ENCODE peak calls at places on chromosomes 4 and X, in seven cellular contexts. One of them, this sample, is unnamed.
A peak's percentile ranks its signal among the peaks of the same experiment; 100 is the strongest.

GRCh38 chr4:48669086-48669485 is 111.0 kb downstream of the FRYL start:
- DNase-seq in heart left ventricle: no peak
- DNase-seq in GM13976: no peak
- DNase-seq in neural progenitor cell: no peak
- DNase-seq in SK-N-SH: no peak
- DNase-seq in K562: no peak
- DNase-seq in GM06990: no peak
- DNase-seq in this sample: no peak

GRCh38 chr4:55729306-55730142 is 90.1 kb upstream of the EXOC1L start:
- DNase-seq in heart left ventricle: no peak
- DNase-seq in GM13976: no peak
- DNase-seq in neural progenitor cell: no peak
- DNase-seq in SK-N-SH: no peak
- DNase-seq in K562: peak; percentile 84
- DNase-seq in GM06990: no peak
- DNase-seq in this sample: no peak

GRCh38 chrX:48471504-48471903 is 1.4 kb upstream of the SLC38A5 start:
- DNase-seq in heart left ventricle: no peak
- DNase-seq in GM13976: no peak
- DNase-seq in neural progenitor cell: no peak
- DNase-seq in SK-N-SH: no peak
- DNase-seq in K562: no peak
- DNase-seq in GM06990: no peak
- DNase-seq in this sample: no peak

GRCh38 chr4:19547463-19547862 is 704.2 kb upstream of the SLIT2 start:
- DNase-seq in heart left ventricle: no peak
- DNase-seq in GM13976: no peak
- DNase-seq in neural progenitor cell: no peak
- DNase-seq in SK-N-SH: no peak
- DNase-seq in K562: no peak
- DNase-seq in GM06990: no peak
- DNase-seq in this sample: no peak

GRCh38 chr4:15100994-15101695 is 98.9 kb downstream of the CPEB2 start:
- DNase-seq in heart left ventricle: no peak
- DNase-seq in GM13976: no peak
- DNase-seq in neural progenitor cell: no peak
- DNase-seq in SK-N-SH: no peak
- DNase-seq in K562: no peak
- DNase-seq in GM06990: no peak
- DNase-seq in this sample: no peak

GRCh38 chr4:177441061-177441802 is 1.0 kb downstream of the AGA start:
- DNase-seq in heart left ventricle: no peak
- DNase-seq in GM13976: peak; percentile 26
- DNase-seq in neural progenitor cell: peak; percentile 11
- DNase-seq in SK-N-SH: peak; percentile 22
- DNase-seq in K562: peak; percentile 27
- DNase-seq in GM06990: peak; percentile 26
- DNase-seq in this sample: peak; percentile 40

GRCh38 chrX:20063716-20064351 is 52.9 kb downstream of the MAP7D2 start:
- DNase-seq in heart left ventricle: no peak
- DNase-seq in GM13976: no peak
- DNase-seq in neural progenitor cell: no peak
- DNase-seq in SK-N-SH: no peak
- DNase-seq in K562: peak; percentile 13
- DNase-seq in GM06990: no peak
- DNase-seq in this sample: no peak

GRCh38 chr4:36610628-36611027 is 329.2 kb downstream of the DTHD1 start:
- DNase-seq in heart left ventricle: no peak
- DNase-seq in GM13976: no peak
- DNase-seq in neural progenitor cell: no peak
- DNase-seq in SK-N-SH: no peak
- DNase-seq in K562: no peak
- DNase-seq in GM06990: no peak
- DNase-seq in this sample: no peak

GRCh38 chr4:90317785-90318184 is 190.6 kb downstream of the CCSER1 start:
- DNase-seq in heart left ventricle: no peak
- DNase-seq in GM13976: no peak
- DNase-seq in neural progenitor cell: no peak
- DNase-seq in SK-N-SH: no peak
- DNase-seq in K562: no peak
- DNase-seq in GM06990: no peak
- DNase-seq in this sample: no peak

GRCh38 chr4:4426511-4427477 is 39.9 kb downstream of the NSG1 start:
- DNase-seq in heart left ventricle: no peak
- DNase-seq in GM13976: no peak
- DNase-seq in neural progenitor cell: peak; percentile 71
- DNase-seq in SK-N-SH: no peak
- DNase-seq in K562: no peak
- DNase-seq in GM06990: no peak
- DNase-seq in this sample: no peak

GRCh38 chr4:83054928-83055327 is 19.9 kb downstream of the COPS4 start:
- DNase-seq in heart left ventricle: no peak
- DNase-seq in GM13976: peak; percentile 35
- DNase-seq in neural progenitor cell: no peak
- DNase-seq in SK-N-SH: peak; percentile 10
- DNase-seq in K562: no peak
- DNase-seq in GM06990: no peak
- DNase-seq in this sample: peak; percentile 21

GRCh38 chr4:111630705-111631104 is 514.5 kb upstream of the FAM241A start:
- DNase-seq in heart left ventricle: no peak
- DNase-seq in GM13976: no peak
- DNase-seq in neural progenitor cell: peak; percentile 43
- DNase-seq in SK-N-SH: peak; percentile 10
- DNase-seq in K562: no peak
- DNase-seq in GM06990: no peak
- DNase-seq in this sample: no peak
- TF ChIP-seq CTCF in heart left ventricle: no peak
- TF ChIP-seq CTCF in GM13976: no peak
- TF ChIP-seq CTCF in neural progenitor cell: peak; percentile 61
- TF ChIP-seq CTCF in SK-N-SH: peak; percentile 68
- TF ChIP-seq CTCF in K562: no peak
- TF ChIP-seq CTCF in GM06990: peak; percentile 2
- TF ChIP-seq CTCF in this sample: peak; percentile 10

GRCh38 chr4:147683717-147684700 is at the start of gene PRMT9:
- DNase-seq in heart left ventricle: peak; percentile 92
- DNase-seq in GM13976: peak; percentile 97
- DNase-seq in neural progenitor cell: peak; percentile 89
- DNase-seq in SK-N-SH: peak; percentile 97
- DNase-seq in K562: peak; percentile 94
- DNase-seq in GM06990: peak; percentile 94
- DNase-seq in this sample: peak; percentile 96
- TF ChIP-seq CTCF in heart left ventricle: no peak
- TF ChIP-seq CTCF in GM13976: no peak
- TF ChIP-seq CTCF in neural progenitor cell: no peak
- TF ChIP-seq CTCF in SK-N-SH: no peak
- TF ChIP-seq CTCF in K562: no peak
- TF ChIP-seq CTCF in GM06990: no peak
- TF ChIP-seq CTCF in this sample: no peak

DNA sequence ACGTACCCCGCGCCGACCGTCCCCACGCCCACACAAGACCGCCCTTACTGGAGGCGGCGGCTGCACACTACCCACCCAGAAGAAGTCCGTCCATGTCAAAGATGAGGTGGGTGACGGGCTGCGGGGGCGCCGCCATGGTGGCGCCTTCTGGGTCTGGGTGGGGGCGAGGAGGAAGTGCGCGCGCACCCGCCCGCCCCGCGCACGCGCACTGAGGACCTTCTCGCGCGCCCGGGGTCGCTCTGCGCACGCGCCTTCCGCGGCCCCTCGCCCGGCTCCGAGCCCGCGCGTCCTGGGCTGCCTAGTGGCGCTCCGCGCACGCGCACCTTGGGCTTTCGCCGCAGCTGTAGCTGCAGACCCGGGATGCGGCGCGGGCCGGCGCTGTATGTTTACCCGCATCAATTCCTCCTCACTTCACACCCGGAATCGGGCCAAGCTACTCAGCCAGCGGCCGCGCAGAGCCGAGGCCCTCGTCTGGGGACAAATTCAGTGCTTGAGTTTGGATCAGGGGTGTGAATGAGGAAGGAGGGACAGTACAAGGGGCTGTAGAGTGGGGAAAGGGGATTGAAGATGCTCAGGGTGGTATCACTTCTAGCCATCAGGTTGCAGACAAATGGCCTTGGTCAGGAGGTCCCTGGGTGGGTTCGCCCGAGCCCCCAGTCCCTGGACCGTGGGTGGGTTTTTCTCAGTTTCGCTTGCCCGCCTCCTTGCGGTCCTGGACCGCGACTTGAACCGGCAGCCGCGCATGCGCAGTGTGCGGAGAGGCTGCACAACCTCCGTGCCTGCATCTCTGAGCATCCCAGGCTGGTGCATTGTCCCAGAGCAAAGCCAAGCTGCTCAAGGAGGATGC is at the start of gene PUDP:
- DNase-seq in heart left ventricle: peak; percentile 81
- DNase-seq in GM13976: peak; percentile 94
- DNase-seq in neural progenitor cell: peak; percentile 96
- DNase-seq in SK-N-SH: peak; percentile 99
- DNase-seq in K562: peak; percentile 95
- DNase-seq in GM06990: peak; percentile 93
- DNase-seq in this sample: peak; percentile 98
- TF ChIP-seq CTCF in heart left ventricle: peak; percentile 54
- TF ChIP-seq CTCF in GM13976: peak; percentile 38
- TF ChIP-seq CTCF in neural progenitor cell: no peak
- TF ChIP-seq CTCF in SK-N-SH: peak; percentile 40
- TF ChIP-seq CTCF in K562: no peak
- TF ChIP-seq CTCF in GM06990: peak; percentile 22
- TF ChIP-seq CTCF in this sample: peak; percentile 27

DNA sequence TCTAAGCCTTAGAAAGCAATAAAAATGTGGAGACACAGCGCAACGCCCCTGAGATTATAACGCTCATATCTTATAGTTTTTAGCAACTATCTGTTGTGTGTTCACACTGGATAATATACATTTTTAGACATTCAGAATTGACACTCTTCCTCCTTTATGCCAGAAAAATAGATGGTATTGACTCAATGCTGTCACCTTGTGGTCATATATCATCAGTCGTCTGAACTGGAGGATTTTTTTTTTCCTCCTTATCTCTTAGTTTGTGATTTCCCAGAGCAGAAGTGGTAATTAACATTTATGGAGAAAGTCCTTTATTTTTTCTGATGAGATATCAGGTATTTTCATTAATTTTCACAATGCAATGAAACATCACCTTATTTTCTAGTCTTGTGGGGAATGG is 759.6 kb downstream of the RAB28 start:
- DNase-seq in heart left ventricle: no peak
- DNase-seq in GM13976: no peak
- DNase-seq in neural progenitor cell: peak; percentile 19
- DNase-seq in SK-N-SH: peak; percentile 2
- DNase-seq in K562: peak; percentile 8
- DNase-seq in GM06990: no peak
- DNase-seq in this sample: peak; percentile 7
- TF ChIP-seq CTCF in heart left ventricle: peak; percentile 60
- TF ChIP-seq CTCF in GM13976: peak; percentile 58
- TF ChIP-seq CTCF in neural progenitor cell: peak; percentile 75
- TF ChIP-seq CTCF in SK-N-SH: peak; percentile 61
- TF ChIP-seq CTCF in K562: peak; percentile 23
- TF ChIP-seq CTCF in GM06990: peak; percentile 60
- TF ChIP-seq CTCF in this sample: peak; percentile 65

GRCh38 chrX:112043997-112044396 is 38.6 kb downstream of the TRPC5 start:
- DNase-seq in heart left ventricle: no peak
- DNase-seq in GM13976: no peak
- DNase-seq in neural progenitor cell: peak; percentile 64
- DNase-seq in SK-N-SH: peak; percentile 14
- DNase-seq in K562: no peak
- DNase-seq in GM06990: no peak
- DNase-seq in this sample: no peak
- TF ChIP-seq CTCF in heart left ventricle: no peak
- TF ChIP-seq CTCF in GM13976: no peak
- TF ChIP-seq CTCF in neural progenitor cell: peak; percentile 84
- TF ChIP-seq CTCF in SK-N-SH: peak; percentile 43
- TF ChIP-seq CTCF in K562: no peak
- TF ChIP-seq CTCF in GM06990: peak; percentile 37
- TF ChIP-seq CTCF in this sample: peak; percentile 37

DNA sequence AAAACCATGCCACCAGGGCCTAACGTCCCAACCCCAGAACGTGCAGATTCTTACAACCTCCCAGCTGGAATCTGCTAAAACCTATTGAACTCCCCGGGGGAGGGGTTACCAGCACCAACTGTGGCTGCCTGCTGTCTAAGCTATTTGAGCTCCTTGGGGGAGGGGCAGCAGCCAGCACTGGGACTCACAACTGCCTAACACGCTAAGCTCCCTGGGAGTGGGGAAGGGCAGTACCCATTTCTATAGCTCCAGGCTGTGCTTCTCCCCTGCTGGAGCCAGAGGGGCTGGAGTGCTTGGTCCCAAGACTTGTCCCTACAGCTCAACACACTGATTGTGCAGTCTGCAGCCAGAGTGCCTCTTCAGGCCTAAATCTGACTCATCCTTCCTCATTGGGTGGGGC is 459.8 kb upstream of the FGF16 start:
- DNase-seq in heart left ventricle: no peak
- DNase-seq in GM13976: no peak
- DNase-seq in neural progenitor cell: peak; percentile 7
- DNase-seq in SK-N-SH: no peak
- DNase-seq in K562: no peak
- DNase-seq in GM06990: no peak
- DNase-seq in this sample: no peak
- TF ChIP-seq CTCF in heart left ventricle: no peak
- TF ChIP-seq CTCF in GM13976: no peak
- TF ChIP-seq CTCF in neural progenitor cell: no peak
- TF ChIP-seq CTCF in SK-N-SH: no peak
- TF ChIP-seq CTCF in K562: no peak
- TF ChIP-seq CTCF in GM06990: no peak
- TF ChIP-seq CTCF in this sample: no peak